ENCODE peak calls at places on chromosomes 16 and 17, in four cellular contexts. M is cardiac fibroblast, B is body of pancreas, G is A549. W is an unnamed sample.

GRCh38 chr16:85418978-85419491 is 194.1 kb upstream of the GSE1 start:
- DNase-seq in B (no peak), G (no peak), M (no peak), W (peak)

GRCh38 chr16:72736074-72736473 is 311.9 kb downstream of the ZFHX3 start:
- DNase-seq in M (no peak), G (no peak), B (no peak), W (no peak)

GRCh38 chr16:49997721-49998251 is 27.2 kb upstream of the CNEP1R1 start:
- DNase-seq in G (no peak), B (no peak), M (no peak), W (no peak)

GRCh38 chr16:2420035-2420434 is 9.2 kb upstream of the CCNF start:
- DNase-seq in B (no peak), M (peak), G (no peak), W (no peak)

GRCh38 chr16:86929149-86929871 is 351.0 kb downstream of the FOXL1 start:
- DNase-seq in G (no peak), B (no peak), M (peak), W (peak)

GRCh38 chr17:58338907-58339774 is 10.5 kb upstream of the TSPOAP1 start:
- DNase-seq in M (peak), B (no peak), G (no peak), W (peak)

GRCh38 chr17:60170835-60171752 is 21.3 kb downstream of the CA4 start:
- DNase-seq in M (no peak), G (no peak), B (peak), W (no peak)

GRCh38 chr17:47705536-47706481 is 11.8 kb downstream of the TBKBP1 start:
- DNase-seq in G (no peak), B (no peak), M (no peak), W (no peak)

GRCh38 chr17:50093246-50093645 is 1.9 kb upstream of the PDK2 start:
- DNase-seq in M (no peak), G (no peak), B (no peak), W (no peak)

GRCh38 chr17:19370493-19370960 is 7.8 kb upstream of the MAPK7 start:
- DNase-seq in G (no peak), B (no peak), M (no peak), W (peak)

GRCh38 chr16:53932975-53933374 is 229.0 kb downstream of the FTO start:
- DNase-seq in G (no peak), B (no peak), M (no peak), W (no peak)

GRCh38 chr17:17837380-17837821 is 615 bp upstream of the SREBF1 start:
- DNase-seq in B (peak), G (peak), M (peak), W (no peak)

DNA sequence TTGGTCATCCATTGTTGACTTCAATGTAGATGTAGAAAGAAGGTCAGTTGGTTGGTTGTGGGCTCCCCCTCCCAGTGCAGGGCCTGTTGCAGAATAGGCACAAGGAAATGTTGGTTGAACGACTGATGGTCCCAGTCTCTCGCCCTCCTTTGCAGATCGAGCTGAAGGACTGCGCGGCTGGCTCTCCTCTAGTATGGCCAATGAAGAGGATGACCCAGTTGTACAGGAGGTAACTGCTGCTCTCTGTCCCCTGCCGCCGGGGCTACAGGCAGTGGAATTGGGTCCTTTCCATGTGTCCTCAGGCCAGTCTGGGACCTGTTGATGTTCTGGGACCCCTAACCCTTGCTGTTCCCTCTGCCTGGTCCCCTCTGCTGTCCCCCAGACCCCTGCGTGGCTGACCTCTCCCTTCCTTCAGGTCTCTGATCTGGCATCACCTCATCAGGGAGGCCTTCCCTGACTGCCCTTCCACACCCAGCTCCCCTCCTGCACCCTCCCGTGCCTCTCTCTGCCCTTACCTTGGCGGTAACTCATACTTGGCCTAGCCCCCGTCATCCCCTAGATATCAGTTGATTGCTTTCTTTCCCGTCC is 5.7 kb downstream of the POLR3E start:
- DNase-seq in M (no peak), G (no peak), B (no peak), W (no peak)
- TF ChIP-seq CTCF in M (no peak), G (no peak), B (no peak), W (no peak)

GRCh38 chr16:79563919-79564318 is 36.6 kb downstream of the MAF start:
- DNase-seq in G (no peak), M (no peak), B (no peak), W (no peak)

GRCh38 chr16:79559532-79559931 is 41.0 kb downstream of the MAF start:
- DNase-seq in M (no peak), G (no peak), B (no peak), W (no peak)

GRCh38 chr16:79562166-79562823 is 38.2 kb downstream of the MAF start:
- DNase-seq in B (no peak), M (no peak), G (no peak), W (no peak)

GRCh38 chr16:79561729-79562128 is 38.8 kb downstream of the MAF start:
- DNase-seq in B (no peak), G (no peak), M (no peak), W (no peak)

DNA sequence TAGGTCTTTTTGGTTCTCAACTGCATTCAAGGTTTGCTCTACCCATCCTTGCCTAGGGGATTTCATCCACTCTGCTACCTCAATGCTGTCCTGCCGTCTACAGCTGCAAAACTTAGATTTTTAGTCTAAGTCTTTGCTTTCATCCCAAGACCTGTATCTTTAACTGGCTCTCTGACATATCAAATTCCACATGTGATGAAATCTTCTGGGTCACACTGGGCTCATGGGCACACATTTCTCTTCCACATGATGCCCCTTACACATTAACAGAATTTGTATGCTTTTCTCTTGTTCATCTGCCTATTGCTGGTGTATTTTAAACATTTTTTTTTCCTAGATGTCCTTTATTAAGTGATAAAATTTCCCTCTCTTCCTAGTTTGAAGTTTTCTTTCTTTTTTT is 39.6 kb downstream of the MAF start:
- DNase-seq in B (no peak), M (no peak), G (no peak), W (no peak)
- H3K4me3 ChIP-seq in B (no peak), M (no peak), G (no peak), W (no peak)

DNA sequence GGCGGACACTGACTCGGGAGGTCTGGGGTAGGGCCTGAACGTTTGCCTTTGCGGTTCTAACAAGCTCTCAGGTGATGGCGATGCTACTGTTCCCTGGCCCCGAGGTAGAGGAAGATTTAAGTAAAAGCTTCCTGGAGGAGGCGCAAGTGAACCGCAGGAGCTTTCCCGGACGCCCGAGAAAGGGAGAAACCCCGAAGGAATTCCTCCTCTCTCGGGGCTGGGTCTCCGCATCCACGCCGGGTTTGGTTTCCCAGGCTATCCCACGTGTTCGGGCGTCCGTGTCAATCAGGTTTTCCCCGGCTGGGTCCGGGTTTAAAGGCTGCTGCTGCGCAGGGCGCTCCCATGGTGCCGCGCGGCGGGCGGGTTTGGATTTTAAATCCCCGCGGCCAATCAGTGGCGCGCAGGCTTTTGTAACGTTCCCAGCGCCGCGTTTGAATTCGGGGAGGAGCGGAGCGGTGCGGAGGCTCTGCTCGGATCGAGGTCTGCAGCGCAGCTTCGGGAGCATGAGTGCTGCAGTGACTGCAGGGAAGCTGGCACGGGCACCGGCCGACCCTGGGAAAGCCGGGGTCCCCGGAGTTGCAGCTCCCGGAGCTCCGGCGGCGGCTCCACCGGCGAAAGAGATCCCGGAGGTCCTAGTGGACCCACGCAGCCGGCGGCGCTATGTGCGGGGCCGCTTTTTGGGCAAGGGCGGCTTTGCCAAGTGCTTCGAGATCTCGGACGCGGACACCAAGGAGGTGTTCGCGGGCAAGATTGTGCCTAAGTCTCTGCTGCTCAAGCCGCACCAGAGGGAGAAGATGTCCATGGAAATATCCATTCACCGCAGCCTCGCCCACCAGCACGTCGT is at the start of gene PLK1:
- DNase-seq in M (peak), G (peak), B (peak), W (peak)
- TF ChIP-seq CTCF in M (peak), G (peak), B (peak), W (peak)

DNA sequence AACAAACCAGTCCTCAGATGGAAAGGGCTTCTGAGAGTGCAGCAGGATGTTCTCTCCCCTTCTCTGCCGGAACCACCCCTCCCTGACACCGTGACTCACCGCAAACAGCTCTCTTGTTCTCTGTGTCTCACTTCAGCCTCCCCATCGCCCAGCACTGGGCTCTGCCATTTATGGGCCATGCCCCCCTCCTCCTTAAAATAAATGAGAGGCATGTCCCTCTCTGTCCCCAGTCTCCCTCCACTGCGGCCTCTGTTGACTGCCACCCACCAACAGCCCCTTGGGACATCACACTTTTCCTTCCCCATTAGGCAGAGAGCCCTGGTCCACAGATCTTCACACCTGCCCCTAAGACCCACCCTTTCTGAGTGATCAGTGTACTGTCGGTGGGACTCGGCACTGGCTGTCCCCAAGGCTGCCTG is 6.3 kb downstream of the CCDC102A start:
- DNase-seq in G (no peak), B (no peak), M (peak), W (peak)
- H3K4me3 ChIP-seq in G (no peak), B (no peak), M (no peak), W (no peak)